ENCODE peak calls at places on chromosomes 3 and 15, in six cellular contexts. One of them, this sample, is unnamed.

GRCh38 chr3:72844436-72844999 is 3.7 kb downstream of the SHQ1 start:
- ATAC-seq in aorta: no peak
- ATAC-seq in body of pancreas: no peak
- ATAC-seq in right lobe of liver: no peak
- ATAC-seq in PC-3: no peak
- ATAC-seq in mucosa of descending colon: no peak
- ATAC-seq in this sample: no peak

GRCh38 chr15:70528270-70528706 is 235.1 kb downstream of the UACA start:
- ATAC-seq in mucosa of descending colon: peak; percentile 92
- ATAC-seq in PC-3: no peak
- ATAC-seq in body of pancreas: no peak
- ATAC-seq in aorta: peak; percentile 41
- ATAC-seq in right lobe of liver: peak; percentile 68
- ATAC-seq in this sample: no peak

GRCh38 chr3:62574499-62574898 is 201.1 kb upstream of the FEZF2 start:
- ATAC-seq in right lobe of liver: no peak
- ATAC-seq in body of pancreas: no peak
- ATAC-seq in aorta: no peak
- ATAC-seq in mucosa of descending colon: no peak
- ATAC-seq in PC-3: no peak
- ATAC-seq in this sample: no peak

GRCh38 chr3:172376402-172376801 is 71.9 kb downstream of the GHSR start:
- ATAC-seq in aorta: no peak
- ATAC-seq in body of pancreas: no peak
- ATAC-seq in right lobe of liver: no peak
- ATAC-seq in PC-3: no peak
- ATAC-seq in mucosa of descending colon: no peak
- ATAC-seq in this sample: no peak

GRCh38 chr3:38588995-38589937 is 60.2 kb downstream of the SCN5A start:
- ATAC-seq in body of pancreas: no peak
- ATAC-seq in aorta: no peak
- ATAC-seq in PC-3: no peak
- ATAC-seq in right lobe of liver: no peak
- ATAC-seq in mucosa of descending colon: no peak
- ATAC-seq in this sample: no peak

GRCh38 chr3:52121813-52122212 is 32.4 kb downstream of the POC1A start:
- ATAC-seq in body of pancreas: no peak
- ATAC-seq in right lobe of liver: peak; percentile 42
- ATAC-seq in PC-3: no peak
- ATAC-seq in aorta: no peak
- ATAC-seq in mucosa of descending colon: no peak
- ATAC-seq in this sample: no peak

GRCh38 chr15:51718745-51719144 is 18.7 kb downstream of the LYSMD2 start:
- ATAC-seq in PC-3: no peak
- ATAC-seq in mucosa of descending colon: peak; percentile 62
- ATAC-seq in aorta: no peak
- ATAC-seq in body of pancreas: no peak
- ATAC-seq in right lobe of liver: no peak
- ATAC-seq in this sample: no peak

GRCh38 chr15:60350121-60350520 is 47.7 kb downstream of the ANXA2 start:
- ATAC-seq in right lobe of liver: no peak
- ATAC-seq in mucosa of descending colon: peak; percentile 16
- ATAC-seq in aorta: no peak
- ATAC-seq in PC-3: no peak
- ATAC-seq in body of pancreas: no peak
- ATAC-seq in this sample: no peak

GRCh38 chr3:148791296-148791695 is 36.3 kb upstream of the CPB1 start:
- ATAC-seq in PC-3: no peak
- ATAC-seq in body of pancreas: peak; percentile 21
- ATAC-seq in right lobe of liver: no peak
- ATAC-seq in aorta: no peak
- ATAC-seq in mucosa of descending colon: no peak
- ATAC-seq in this sample: no peak

GRCh38 chr15:22913646-22914380 is 66.4 kb downstream of the CYFIP1 start:
- ATAC-seq in mucosa of descending colon: no peak
- ATAC-seq in aorta: no peak
- ATAC-seq in PC-3: no peak
- ATAC-seq in body of pancreas: no peak
- ATAC-seq in right lobe of liver: peak; percentile 31
- ATAC-seq in this sample: no peak

GRCh38 chr3:194404365-194405140 is 5.5 kb upstream of the GP5 start:
- ATAC-seq in right lobe of liver: peak; percentile 34
- ATAC-seq in mucosa of descending colon: peak; percentile 85
- ATAC-seq in aorta: no peak
- ATAC-seq in PC-3: no peak
- ATAC-seq in body of pancreas: peak; percentile 50
- ATAC-seq in this sample: no peak

GRCh38 chr3:13570391-13571194 is 21.7 kb downstream of the FBLN2 start:
- ATAC-seq in PC-3: peak; percentile 56
- ATAC-seq in aorta: no peak
- ATAC-seq in mucosa of descending colon: no peak
- ATAC-seq in right lobe of liver: no peak
- ATAC-seq in body of pancreas: no peak
- ATAC-seq in this sample: no peak

GRCh38 chr3:115624898-115625297 is 1.6 kb downstream of the GAP43 start:
- ATAC-seq in mucosa of descending colon: no peak
- ATAC-seq in PC-3: no peak
- ATAC-seq in body of pancreas: no peak
- ATAC-seq in right lobe of liver: no peak
- ATAC-seq in aorta: no peak
- ATAC-seq in this sample: no peak

GRCh38 chr3:109268181-109268580 is 48.1 kb downstream of the DPPA2 start:
- ATAC-seq in PC-3: no peak
- ATAC-seq in mucosa of descending colon: no peak
- ATAC-seq in aorta: no peak
- ATAC-seq in right lobe of liver: no peak
- ATAC-seq in body of pancreas: no peak
- ATAC-seq in this sample: no peak

GRCh38 chr15:55661431-55661830 is 73.3 kb upstream of the PYGO1 start:
- ATAC-seq in aorta: no peak
- ATAC-seq in right lobe of liver: no peak
- ATAC-seq in body of pancreas: no peak
- ATAC-seq in mucosa of descending colon: no peak
- ATAC-seq in PC-3: no peak
- ATAC-seq in this sample: no peak

GRCh38 chr3:188697127-188697526 is 474.6 kb upstream of the TPRG1 start:
- ATAC-seq in right lobe of liver: no peak
- ATAC-seq in mucosa of descending colon: no peak
- ATAC-seq in aorta: no peak
- ATAC-seq in PC-3: no peak
- ATAC-seq in body of pancreas: no peak
- ATAC-seq in this sample: no peak

GRCh38 chr15:36484038-36484778 is 95.2 kb upstream of the CDIN1 start:
- ATAC-seq in PC-3: peak; percentile 73
- ATAC-seq in right lobe of liver: no peak
- ATAC-seq in aorta: no peak
- ATAC-seq in mucosa of descending colon: no peak
- ATAC-seq in body of pancreas: no peak
- ATAC-seq in this sample: no peak

GRCh38 chr3:3815206-3815605 is 16.0 kb downstream of the LRRN1 start:
- ATAC-seq in aorta: no peak
- ATAC-seq in right lobe of liver: no peak
- ATAC-seq in body of pancreas: no peak
- ATAC-seq in mucosa of descending colon: no peak
- ATAC-seq in PC-3: no peak
- ATAC-seq in this sample: no peak

GRCh38 chr15:84960391-84961113 is 21.1 kb upstream of the PDE8A start:
- ATAC-seq in body of pancreas: no peak
- ATAC-seq in PC-3: no peak
- ATAC-seq in aorta: no peak
- ATAC-seq in right lobe of liver: no peak
- ATAC-seq in mucosa of descending colon: no peak
- ATAC-seq in this sample: no peak

GRCh38 chr3:185585523-185585861 is 603 bp upstream of the SENP2 start:
- ATAC-seq in mucosa of descending colon: peak; percentile 10
- ATAC-seq in PC-3: no peak
- ATAC-seq in aorta: no peak
- ATAC-seq in body of pancreas: no peak
- ATAC-seq in right lobe of liver: no peak
- ATAC-seq in this sample: no peak

GRCh38 chr3:148697311-148698189 is at the start of gene AGTR1:
- ATAC-seq in body of pancreas: peak; percentile 81
- ATAC-seq in PC-3: peak; percentile 40
- ATAC-seq in mucosa of descending colon: peak; percentile 50
- ATAC-seq in aorta: peak; percentile 92
- ATAC-seq in right lobe of liver: peak; percentile 97
- ATAC-seq in this sample: peak; percentile 89

GRCh38 chr15:81317642-81318017 is 6.3 kb downstream of the STARD5 start:
- ATAC-seq in aorta: no peak
- ATAC-seq in body of pancreas: no peak
- ATAC-seq in mucosa of descending colon: no peak
- ATAC-seq in right lobe of liver: peak; percentile 28
- ATAC-seq in PC-3: no peak
- ATAC-seq in this sample: no peak

GRCh38 chr3:13189639-13190375 is 116.6 kb upstream of the IQSEC1 start:
- ATAC-seq in right lobe of liver: no peak
- ATAC-seq in body of pancreas: peak; percentile 15
- ATAC-seq in mucosa of descending colon: peak; percentile 37
- ATAC-seq in aorta: no peak
- ATAC-seq in PC-3: peak; percentile 77
- ATAC-seq in this sample: no peak

GRCh38 chr3:9316881-9317341 is 45.9 kb upstream of the THUMPD3 start:
- ATAC-seq in mucosa of descending colon: peak; percentile 76
- ATAC-seq in body of pancreas: peak; percentile 80
- ATAC-seq in PC-3: peak; percentile 53
- ATAC-seq in right lobe of liver: no peak
- ATAC-seq in aorta: peak; percentile 80
- ATAC-seq in this sample: peak; percentile 58

GRCh38 chr3:171845541-171846284 is 2.6 kb downstream of the TMEM212 start:
- ATAC-seq in right lobe of liver: no peak
- ATAC-seq in body of pancreas: no peak
- ATAC-seq in mucosa of descending colon: no peak
- ATAC-seq in aorta: no peak
- ATAC-seq in PC-3: no peak
- ATAC-seq in this sample: no peak

GRCh38 chr3:71438004-71438685 is 145.4 kb downstream of the FOXP1 start:
- ATAC-seq in mucosa of descending colon: no peak
- ATAC-seq in body of pancreas: no peak
- ATAC-seq in PC-3: no peak
- ATAC-seq in right lobe of liver: no peak
- ATAC-seq in aorta: no peak
- ATAC-seq in this sample: peak; percentile 45

GRCh38 chr3:108127301-108127988 is 36.6 kb upstream of the CD47 start:
- ATAC-seq in mucosa of descending colon: peak; percentile 77
- ATAC-seq in right lobe of liver: peak; percentile 43
- ATAC-seq in aorta: no peak
- ATAC-seq in body of pancreas: no peak
- ATAC-seq in PC-3: no peak
- ATAC-seq in this sample: no peak

GRCh38 chr3:4850211-4850927 is 128.9 kb upstream of the BHLHE40 start:
- ATAC-seq in right lobe of liver: no peak
- ATAC-seq in body of pancreas: no peak
- ATAC-seq in PC-3: no peak
- ATAC-seq in mucosa of descending colon: no peak
- ATAC-seq in aorta: no peak
- ATAC-seq in this sample: no peak

GRCh38 chr15:83127547-83128150 is 20.2 kb downstream of the TM6SF1 start:
- ATAC-seq in aorta: no peak
- ATAC-seq in right lobe of liver: no peak
- ATAC-seq in mucosa of descending colon: peak; percentile 52
- ATAC-seq in body of pancreas: no peak
- ATAC-seq in PC-3: no peak
- ATAC-seq in this sample: no peak
- H3K4me3 ChIP-seq in aorta: no peak overlapping the region
- H3K4me3 ChIP-seq in right lobe of liver: no peak overlapping the region
- H3K4me3 ChIP-seq in mucosa of descending colon: no peak overlapping the region
- H3K4me3 ChIP-seq in body of pancreas: no peak overlapping the region
- H3K4me3 ChIP-seq in PC-3: no peak overlapping the region
- H3K4me3 ChIP-seq in this sample: no peak overlapping the region

GRCh38 chr15:34337557-34338306 is at the start of gene SLC12A6:
- ATAC-seq in body of pancreas: peak; percentile 95
- ATAC-seq in mucosa of descending colon: peak; percentile 98
- ATAC-seq in PC-3: peak; percentile 82
- ATAC-seq in right lobe of liver: peak; percentile 98
- ATAC-seq in aorta: peak; percentile 96
- ATAC-seq in this sample: peak; percentile 97

GRCh38 chr15:34336333-34336732 is 1.2 kb downstream of the SLC12A6 start:
- ATAC-seq in PC-3: no peak
- ATAC-seq in mucosa of descending colon: no peak
- ATAC-seq in aorta: no peak
- ATAC-seq in body of pancreas: no peak
- ATAC-seq in right lobe of liver: no peak
- ATAC-seq in this sample: no peak

GRCh38 chr15:34336947-34337556 is 529 bp downstream of the SLC12A6 start:
- ATAC-seq in mucosa of descending colon: peak; percentile 37
- ATAC-seq in PC-3: no peak
- ATAC-seq in body of pancreas: peak; percentile 17
- ATAC-seq in right lobe of liver: peak; percentile 35
- ATAC-seq in aorta: no peak
- ATAC-seq in this sample: peak; percentile 6

GRCh38 chr15:34334676-34335075 is 2.9 kb downstream of the SLC12A6 start:
- ATAC-seq in PC-3: no peak
- ATAC-seq in body of pancreas: no peak
- ATAC-seq in right lobe of liver: no peak
- ATAC-seq in aorta: no peak
- ATAC-seq in mucosa of descending colon: no peak
- ATAC-seq in this sample: no peak

GRCh38 chr15:34335176-34335575 is 2.4 kb downstream of the SLC12A6 start:
- ATAC-seq in PC-3: peak; percentile 7
- ATAC-seq in body of pancreas: no peak
- ATAC-seq in mucosa of descending colon: no peak
- ATAC-seq in right lobe of liver: no peak
- ATAC-seq in aorta: no peak
- ATAC-seq in this sample: no peak
- H3K4me3 ChIP-seq in PC-3: peak overlapping the region; percentile 90
- H3K4me3 ChIP-seq in body of pancreas: no peak overlapping the region
- H3K4me3 ChIP-seq in mucosa of descending colon: no peak overlapping the region
- H3K4me3 ChIP-seq in right lobe of liver: no peak overlapping the region
- H3K4me3 ChIP-seq in aorta: peak overlapping the region; percentile 84
- H3K4me3 ChIP-seq in this sample: no peak overlapping the region

GRCh38 chr15:98860647-98861041 is 146.9 kb downstream of the PGPEP1L start:
- ATAC-seq in right lobe of liver: no peak
- ATAC-seq in PC-3: no peak
- ATAC-seq in mucosa of descending colon: no peak
- ATAC-seq in aorta: no peak
- ATAC-seq in body of pancreas: no peak
- ATAC-seq in this sample: no peak
- H3K4me3 ChIP-seq in right lobe of liver: no peak overlapping the region
- H3K4me3 ChIP-seq in PC-3: no peak overlapping the region
- H3K4me3 ChIP-seq in mucosa of descending colon: no peak overlapping the region
- H3K4me3 ChIP-seq in aorta: no peak overlapping the region
- H3K4me3 ChIP-seq in body of pancreas: no peak overlapping the region
- H3K4me3 ChIP-seq in this sample: no peak overlapping the region

DNA sequence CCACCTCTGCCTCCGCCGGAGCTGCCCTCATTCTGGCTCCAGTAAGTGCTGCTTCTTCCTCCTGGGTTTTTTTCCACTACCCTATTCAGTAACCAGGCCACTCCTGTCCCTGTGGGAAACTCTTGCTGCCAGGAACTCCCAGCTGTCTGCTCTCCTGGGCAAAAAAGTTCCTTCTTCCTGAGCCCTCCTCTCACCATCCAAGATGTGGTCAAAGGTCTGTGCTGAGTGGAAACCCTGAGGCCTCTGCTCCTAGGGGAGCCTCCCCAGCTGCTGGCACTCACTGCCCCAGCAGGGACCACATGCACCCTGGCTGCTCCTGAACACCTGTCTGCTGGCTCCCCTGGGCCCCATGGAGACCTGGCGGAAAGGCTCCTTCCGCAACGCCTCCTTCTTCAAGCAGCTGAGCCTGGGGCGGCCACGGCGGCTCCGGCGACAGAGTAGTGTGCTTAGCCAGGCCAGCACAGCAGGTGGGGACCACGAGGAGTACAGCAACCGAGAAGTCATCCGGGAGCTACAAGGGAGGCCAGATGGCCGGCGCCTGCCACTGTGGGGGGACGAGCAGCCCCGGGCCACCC is 454 bp downstream of the C15orf62 start:
- ATAC-seq in aorta: no peak
- ATAC-seq in body of pancreas: no peak
- ATAC-seq in right lobe of liver: no peak
- ATAC-seq in PC-3: no peak
- ATAC-seq in mucosa of descending colon: peak; percentile 58
- ATAC-seq in this sample: no peak
- H3K4me3 ChIP-seq in aorta: no peak overlapping the region
- H3K4me3 ChIP-seq in body of pancreas: no peak overlapping the region
- H3K4me3 ChIP-seq in right lobe of liver: no peak overlapping the region
- H3K4me3 ChIP-seq in PC-3: peak overlapping the region; percentile 33
- H3K4me3 ChIP-seq in mucosa of descending colon: no peak overlapping the region
- H3K4me3 ChIP-seq in this sample: no peak overlapping the region

This sample was measured in gastroesophageal sphincter.